ENCODE peak calls at places on chromosomes 1 and 21, in nine cellular contexts. I is HEK293T; R is cardiac septum; C is A673; M is trophoblast cell; E is stimulated activated CD4-positive, alpha-beta T cell treated with anti-CD3 and anti-CD28 coated beads, Interleukin-12 subunit alpha, Interleukin-12 subunit beta, amount 100 ng/mL, for 48 hours; Y is posterior cingulate gyrus; H is T-helper 1 cell; L is stimulated activated CD8-positive, alpha-beta memory T cell treated with anti-CD3 and anti-CD28 coated beads, Interleukin-15, amount 100 ng/mL, for 24 hours. T is an unnamed sample.

GRCh38 chr21:31386006-31386405 is 41.9 kb upstream of the TIAM1 start:
- DNase-seq in H (no peak), E (no peak), R (no peak), M (no peak), C (no peak), I (no peak), Y (no peak), L (no peak), T (no peak)

GRCh38 chr1:240701412-240701811 is 89.5 kb upstream of the GREM2 start:
- DNase-seq in I (no peak), H (no peak), R (no peak), C (no peak), L (no peak), M (peak), Y (no peak), E (no peak), T (no peak)

GRCh38 chr1:20481643-20482498 is 4.1 kb downstream of the CAMK2N1 start:
- DNase-seq in R (no peak), H (no peak), E (no peak), I (no peak), M (no peak), C (no peak), Y (no peak), L (no peak), T (no peak)

GRCh38 chr1:18731591-18732235 is 101.1 kb downstream of the PAX7 start:
- DNase-seq in M (no peak), R (no peak), Y (no peak), H (no peak), C (no peak), E (no peak), I (no peak), L (no peak), T (no peak)

GRCh38 chr1:89843279-89844121 is 22.7 kb downstream of the LRRC8D start:
- DNase-seq in Y (peak), I (no peak), H (peak), M (peak), E (peak), R (peak), L (peak), C (peak), T (peak)

GRCh38 chr1:153745417-153745816 is 17.6 kb downstream of the INTS3 start:
- DNase-seq in H (no peak), E (no peak), Y (no peak), R (no peak), M (no peak), C (peak), I (no peak), L (no peak), T (no peak)

GRCh38 chr1:26531651-26532131 is 2.1 kb downstream of the RPS6KA1 start:
- DNase-seq in C (no peak), I (no peak), M (no peak), H (no peak), L (no peak), E (no peak), R (no peak), Y (no peak), T (peak)

GRCh38 chr1:60906039-60906438 is 176.3 kb upstream of the NFIA start:
- DNase-seq in M (no peak), L (no peak), R (no peak), I (no peak), C (no peak), H (no peak), Y (no peak), E (no peak), T (no peak)